ENCODE peak calls at places on chromosomes 5 and 9, in ten cellular contexts. One of them, this sample, is unnamed.

GRCh38 chr5:122142480-122142879 is 13.1 kb downstream of the ZNF474 start:
- DNase-seq in choroid plexus epithelial cell: peak; percentile 58
- DNase-seq in fibroblast of mammary gland: peak; percentile 85
- DNase-seq in adrenal gland: no peak
- DNase-seq in cardiac muscle cell: no peak
- DNase-seq in fibroblast of lung: peak; percentile 17
- DNase-seq in cardiac fibroblast: no peak
- DNase-seq in thoracic aorta: no peak
- DNase-seq in NB4: no peak
- DNase-seq in endothelial cell: no peak
- DNase-seq in this sample: no peak

GRCh38 chr5:107870984-107871383 is 200.2 kb upstream of the EFNA5 start:
- DNase-seq in choroid plexus epithelial cell: no peak
- DNase-seq in fibroblast of mammary gland: no peak
- DNase-seq in adrenal gland: no peak
- DNase-seq in cardiac muscle cell: no peak
- DNase-seq in fibroblast of lung: no peak
- DNase-seq in cardiac fibroblast: no peak
- DNase-seq in thoracic aorta: no peak
- DNase-seq in NB4: no peak
- DNase-seq in endothelial cell: no peak
- DNase-seq in this sample: no peak

GRCh38 chr9:4922101-4922500 is 63.0 kb upstream of the JAK2 start:
- DNase-seq in choroid plexus epithelial cell: no peak
- DNase-seq in fibroblast of mammary gland: no peak
- DNase-seq in adrenal gland: no peak
- DNase-seq in cardiac muscle cell: no peak
- DNase-seq in fibroblast of lung: no peak
- DNase-seq in cardiac fibroblast: no peak
- DNase-seq in thoracic aorta: no peak
- DNase-seq in NB4: no peak
- DNase-seq in endothelial cell: no peak
- DNase-seq in this sample: no peak

GRCh38 chr5:135426102-135427082 is 20.8 kb downstream of the DCANP1 start:
- DNase-seq in choroid plexus epithelial cell: peak; percentile 82
- DNase-seq in fibroblast of mammary gland: peak; percentile 59
- DNase-seq in adrenal gland: no peak
- DNase-seq in cardiac muscle cell: peak; percentile 76
- DNase-seq in fibroblast of lung: peak; percentile 58
- DNase-seq in cardiac fibroblast: peak; percentile 67
- DNase-seq in thoracic aorta: no peak
- DNase-seq in NB4: peak; percentile 89
- DNase-seq in endothelial cell: peak; percentile 44
- DNase-seq in this sample: no peak

GRCh38 chr5:180640301-180640764 is 9.1 kb downstream of the FLT4 start:
- DNase-seq in choroid plexus epithelial cell: no peak
- DNase-seq in fibroblast of mammary gland: no peak
- DNase-seq in adrenal gland: no peak
- DNase-seq in cardiac muscle cell: no peak
- DNase-seq in fibroblast of lung: no peak
- DNase-seq in cardiac fibroblast: no peak
- DNase-seq in thoracic aorta: no peak
- DNase-seq in NB4: no peak
- DNase-seq in endothelial cell: no peak
- DNase-seq in this sample: no peak

GRCh38 chr9:71629816-71630215 is 138.5 kb downstream of the CEMIP2 start:
- DNase-seq in choroid plexus epithelial cell: no peak
- DNase-seq in fibroblast of mammary gland: no peak
- DNase-seq in adrenal gland: no peak
- DNase-seq in cardiac muscle cell: no peak
- DNase-seq in fibroblast of lung: no peak
- DNase-seq in cardiac fibroblast: no peak
- DNase-seq in thoracic aorta: no peak
- DNase-seq in NB4: no peak
- DNase-seq in endothelial cell: no peak
- DNase-seq in this sample: no peak

GRCh38 chr9:82938426-82938825 is 124.5 kb downstream of the RASEF start:
- DNase-seq in choroid plexus epithelial cell: no peak
- DNase-seq in fibroblast of mammary gland: no peak
- DNase-seq in adrenal gland: no peak
- DNase-seq in cardiac muscle cell: no peak
- DNase-seq in fibroblast of lung: no peak
- DNase-seq in cardiac fibroblast: no peak
- DNase-seq in thoracic aorta: no peak
- DNase-seq in NB4: no peak
- DNase-seq in endothelial cell: no peak
- DNase-seq in this sample: no peak

GRCh38 chr9:131433302-131433854 is 39.5 kb downstream of the PRRC2B start:
- DNase-seq in choroid plexus epithelial cell: no peak
- DNase-seq in fibroblast of mammary gland: no peak
- DNase-seq in adrenal gland: no peak
- DNase-seq in cardiac muscle cell: no peak
- DNase-seq in fibroblast of lung: no peak
- DNase-seq in cardiac fibroblast: no peak
- DNase-seq in thoracic aorta: no peak
- DNase-seq in NB4: no peak
- DNase-seq in endothelial cell: no peak
- DNase-seq in this sample: no peak

GRCh38 chr5:40276426-40277102 is 403.2 kb upstream of the PTGER4 start:
- DNase-seq in choroid plexus epithelial cell: no peak
- DNase-seq in fibroblast of mammary gland: no peak
- DNase-seq in adrenal gland: no peak
- DNase-seq in cardiac muscle cell: no peak
- DNase-seq in fibroblast of lung: no peak
- DNase-seq in cardiac fibroblast: no peak
- DNase-seq in thoracic aorta: no peak
- DNase-seq in NB4: no peak
- DNase-seq in endothelial cell: no peak
- DNase-seq in this sample: no peak

GRCh38 chr5:88674262-88675158 is 208.5 kb downstream of the MEF2C start:
- DNase-seq in choroid plexus epithelial cell: no peak
- DNase-seq in fibroblast of mammary gland: no peak
- DNase-seq in adrenal gland: peak; percentile 79
- DNase-seq in cardiac muscle cell: peak; percentile 56
- DNase-seq in fibroblast of lung: no peak
- DNase-seq in cardiac fibroblast: no peak
- DNase-seq in thoracic aorta: no peak
- DNase-seq in NB4: peak; percentile 91
- DNase-seq in endothelial cell: peak; percentile 54
- DNase-seq in this sample: no peak

GRCh38 chr5:162268694-162269481 is 201.3 kb downstream of the GABRG2 start:
- DNase-seq in choroid plexus epithelial cell: no peak
- DNase-seq in fibroblast of mammary gland: no peak
- DNase-seq in adrenal gland: no peak
- DNase-seq in cardiac muscle cell: no peak
- DNase-seq in fibroblast of lung: no peak
- DNase-seq in cardiac fibroblast: no peak
- DNase-seq in thoracic aorta: no peak
- DNase-seq in NB4: peak; percentile 85
- DNase-seq in endothelial cell: no peak
- DNase-seq in this sample: no peak

GRCh38 chr9:6584881-6585597 is 60.5 kb downstream of the GLDC start:
- DNase-seq in choroid plexus epithelial cell: peak; percentile 65
- DNase-seq in fibroblast of mammary gland: peak; percentile 55
- DNase-seq in adrenal gland: no peak
- DNase-seq in cardiac muscle cell: peak; percentile 26
- DNase-seq in fibroblast of lung: peak; percentile 64
- DNase-seq in cardiac fibroblast: peak; percentile 60
- DNase-seq in thoracic aorta: no peak
- DNase-seq in NB4: peak; percentile 64
- DNase-seq in endothelial cell: no peak
- DNase-seq in this sample: no peak

GRCh38 chr5:179186801-179187200 is 126.6 kb downstream of the ZNF354C start:
- DNase-seq in choroid plexus epithelial cell: no peak
- DNase-seq in fibroblast of mammary gland: no peak
- DNase-seq in adrenal gland: no peak
- DNase-seq in cardiac muscle cell: no peak
- DNase-seq in fibroblast of lung: no peak
- DNase-seq in cardiac fibroblast: no peak
- DNase-seq in thoracic aorta: no peak
- DNase-seq in NB4: no peak
- DNase-seq in endothelial cell: no peak
- DNase-seq in this sample: no peak

GRCh38 chr5:171269717-171270116 is 39.3 kb upstream of the TLX3 start:
- DNase-seq in choroid plexus epithelial cell: peak; percentile 78
- DNase-seq in fibroblast of mammary gland: peak; percentile 54
- DNase-seq in adrenal gland: no peak
- DNase-seq in cardiac muscle cell: no peak
- DNase-seq in fibroblast of lung: peak; percentile 83
- DNase-seq in cardiac fibroblast: peak; percentile 49
- DNase-seq in thoracic aorta: no peak
- DNase-seq in NB4: no peak
- DNase-seq in endothelial cell: no peak
- DNase-seq in this sample: no peak

GRCh38 chr5:171270136-171270535 is 38.9 kb upstream of the TLX3 start:
- DNase-seq in choroid plexus epithelial cell: peak; percentile 30
- DNase-seq in fibroblast of mammary gland: peak; percentile 2
- DNase-seq in adrenal gland: no peak
- DNase-seq in cardiac muscle cell: no peak
- DNase-seq in fibroblast of lung: peak; percentile 44
- DNase-seq in cardiac fibroblast: no peak
- DNase-seq in thoracic aorta: no peak
- DNase-seq in NB4: no peak
- DNase-seq in endothelial cell: no peak
- DNase-seq in this sample: no peak

GRCh38 chr5:171275822-171276544 is 33.1 kb upstream of the TLX3 start:
- DNase-seq in choroid plexus epithelial cell: no peak
- DNase-seq in fibroblast of mammary gland: no peak
- DNase-seq in adrenal gland: no peak
- DNase-seq in cardiac muscle cell: no peak
- DNase-seq in fibroblast of lung: no peak
- DNase-seq in cardiac fibroblast: no peak
- DNase-seq in thoracic aorta: no peak
- DNase-seq in NB4: no peak
- DNase-seq in endothelial cell: no peak
- DNase-seq in this sample: no peak

GRCh38 chr5:171271798-171272197 is 37.2 kb upstream of the TLX3 start:
- DNase-seq in choroid plexus epithelial cell: no peak
- DNase-seq in fibroblast of mammary gland: no peak
- DNase-seq in adrenal gland: no peak
- DNase-seq in cardiac muscle cell: no peak
- DNase-seq in fibroblast of lung: no peak
- DNase-seq in cardiac fibroblast: no peak
- DNase-seq in thoracic aorta: no peak
- DNase-seq in NB4: no peak
- DNase-seq in endothelial cell: no peak
- DNase-seq in this sample: no peak

GRCh38 chr5:171272996-171273970 is 35.8 kb upstream of the TLX3 start:
- DNase-seq in choroid plexus epithelial cell: peak; percentile 72
- DNase-seq in fibroblast of mammary gland: peak; percentile 25
- DNase-seq in adrenal gland: no peak
- DNase-seq in cardiac muscle cell: peak; percentile 27
- DNase-seq in fibroblast of lung: peak; percentile 26
- DNase-seq in cardiac fibroblast: peak; percentile 45
- DNase-seq in thoracic aorta: no peak
- DNase-seq in NB4: peak; percentile 45
- DNase-seq in endothelial cell: peak; percentile 14
- DNase-seq in this sample: no peak
- TF ChIP-seq CTCF in choroid plexus epithelial cell: peak; percentile 70
- TF ChIP-seq CTCF in fibroblast of mammary gland: peak; percentile 34
- TF ChIP-seq CTCF in adrenal gland: no peak
- TF ChIP-seq CTCF in cardiac muscle cell: peak; percentile 51
- TF ChIP-seq CTCF in fibroblast of lung: peak; percentile 40
- TF ChIP-seq CTCF in cardiac fibroblast: peak; percentile 46
- TF ChIP-seq CTCF in thoracic aorta: no peak
- TF ChIP-seq CTCF in NB4: peak; percentile 45
- TF ChIP-seq CTCF in endothelial cell: no peak
- TF ChIP-seq CTCF in this sample: no peak

DNA sequence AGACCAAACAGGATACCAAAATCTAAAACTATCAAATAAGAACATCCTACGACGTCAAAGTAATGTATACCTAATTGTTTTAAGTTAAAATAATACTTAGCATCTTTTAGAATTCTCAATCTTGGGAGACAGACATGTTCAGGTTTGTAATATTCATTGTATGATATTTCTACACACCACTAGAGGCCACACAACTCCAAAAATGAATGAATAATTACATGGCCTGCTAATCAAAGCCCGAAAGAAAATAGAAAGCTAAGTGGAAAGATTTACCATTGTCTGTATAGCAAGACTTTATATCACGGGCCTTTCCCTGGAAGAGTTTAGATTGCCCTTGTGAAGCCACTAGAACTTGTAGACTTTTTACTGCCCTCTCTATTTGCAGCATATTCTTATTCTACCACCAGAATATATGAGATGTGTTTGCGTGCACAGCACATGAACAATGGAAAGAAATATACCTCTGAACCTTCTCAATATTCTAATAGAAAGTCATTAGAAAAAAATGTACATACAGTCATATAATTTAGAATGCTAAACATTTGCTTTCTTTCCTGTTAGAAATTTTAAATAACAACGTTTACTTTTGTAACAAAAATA is 380.1 kb upstream of the NUDT12 start:
- DNase-seq in choroid plexus epithelial cell: peak; percentile 34
- DNase-seq in fibroblast of mammary gland: no peak
- DNase-seq in adrenal gland: no peak
- DNase-seq in cardiac muscle cell: no peak
- DNase-seq in fibroblast of lung: peak; percentile 8
- DNase-seq in cardiac fibroblast: no peak
- DNase-seq in thoracic aorta: no peak
- DNase-seq in NB4: no peak
- DNase-seq in endothelial cell: no peak
- DNase-seq in this sample: no peak
- TF ChIP-seq CTCF in choroid plexus epithelial cell: peak; percentile 40
- TF ChIP-seq CTCF in fibroblast of mammary gland: no peak
- TF ChIP-seq CTCF in adrenal gland: no peak
- TF ChIP-seq CTCF in cardiac muscle cell: no peak
- TF ChIP-seq CTCF in fibroblast of lung: peak; percentile 26
- TF ChIP-seq CTCF in cardiac fibroblast: no peak
- TF ChIP-seq CTCF in thoracic aorta: no peak
- TF ChIP-seq CTCF in NB4: no peak
- TF ChIP-seq CTCF in endothelial cell: no peak
- TF ChIP-seq CTCF in this sample: no peak

DNA sequence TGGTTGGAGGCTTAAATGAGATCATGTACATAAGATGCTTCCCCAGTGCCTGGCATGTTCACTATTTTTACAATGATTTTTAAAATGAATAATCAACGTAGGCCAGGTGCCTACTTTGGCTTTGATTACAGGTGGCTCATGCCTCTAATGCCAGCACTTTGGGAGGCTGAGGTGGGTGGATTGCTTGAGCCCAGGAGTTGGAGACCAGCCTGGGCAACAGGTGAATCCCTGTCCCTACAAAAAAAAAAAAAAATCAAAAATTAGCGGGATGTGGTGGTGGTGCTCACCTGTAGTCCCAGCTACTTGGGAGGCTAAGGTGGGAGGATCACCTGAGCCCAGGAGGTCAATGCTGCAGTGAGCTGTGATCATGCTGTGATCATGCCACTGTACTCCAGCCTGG is 9.2 kb downstream of the PCDH12 start:
- DNase-seq in choroid plexus epithelial cell: no peak
- DNase-seq in fibroblast of mammary gland: no peak
- DNase-seq in adrenal gland: no peak
- DNase-seq in cardiac muscle cell: no peak
- DNase-seq in fibroblast of lung: no peak
- DNase-seq in cardiac fibroblast: no peak
- DNase-seq in thoracic aorta: no peak
- DNase-seq in NB4: no peak
- DNase-seq in endothelial cell: no peak
- DNase-seq in this sample: no peak
- TF ChIP-seq CTCF in choroid plexus epithelial cell: no peak
- TF ChIP-seq CTCF in fibroblast of mammary gland: no peak
- TF ChIP-seq CTCF in adrenal gland: no peak
- TF ChIP-seq CTCF in cardiac muscle cell: no peak
- TF ChIP-seq CTCF in fibroblast of lung: no peak
- TF ChIP-seq CTCF in cardiac fibroblast: no peak
- TF ChIP-seq CTCF in thoracic aorta: no peak
- TF ChIP-seq CTCF in NB4: no peak
- TF ChIP-seq CTCF in endothelial cell: no peak
- TF ChIP-seq CTCF in this sample: no peak

GRCh38 chr5:138932171-138932810 is 57.2 kb upstream of the LRRTM2 start:
- DNase-seq in choroid plexus epithelial cell: no peak
- DNase-seq in fibroblast of mammary gland: no peak
- DNase-seq in adrenal gland: no peak
- DNase-seq in cardiac muscle cell: no peak
- DNase-seq in fibroblast of lung: no peak
- DNase-seq in cardiac fibroblast: no peak
- DNase-seq in thoracic aorta: no peak
- DNase-seq in NB4: peak; percentile 19
- DNase-seq in endothelial cell: no peak
- DNase-seq in this sample: no peak
- TF ChIP-seq CTCF in choroid plexus epithelial cell: peak; percentile 27
- TF ChIP-seq CTCF in fibroblast of mammary gland: no peak
- TF ChIP-seq CTCF in adrenal gland: no peak
- TF ChIP-seq CTCF in cardiac muscle cell: no peak
- TF ChIP-seq CTCF in fibroblast of lung: no peak
- TF ChIP-seq CTCF in cardiac fibroblast: no peak
- TF ChIP-seq CTCF in thoracic aorta: no peak
- TF ChIP-seq CTCF in NB4: peak; percentile 11
- TF ChIP-seq CTCF in endothelial cell: no peak
- TF ChIP-seq CTCF in this sample: no peak